ENCODE peak calls at places on chromosomes 11 and 22, in five cellular contexts. A, I, E, Y and R are unnamed samples.

GRCh38 chr11:118129475-118130196 is 23.0 kb downstream of the SCN4B start:
- DNase-seq in A (no peak), I (no peak), E (no peak), Y (no peak), R (no peak)

GRCh38 chr11:64619811-64620285 is 28.8 kb downstream of the SLC22A12 start:
- DNase-seq in A (peak), I (no peak), E (peak), Y (peak), R (no peak)

GRCh38 chr22:26860233-26860765 is 202.9 kb downstream of the MIAT start:
- DNase-seq in A (no peak), I (no peak), E (no peak), Y (no peak), R (no peak)

GRCh38 chr11:61080526-61080925 is 21.8 kb upstream of the CD5 start:
- DNase-seq in A (no peak), I (no peak), E (no peak), Y (no peak), R (no peak)

GRCh38 chr22:48758905-48759875 is 1068.5 kb downstream of the BRD1 start:
- DNase-seq in A (no peak), I (no peak), E (peak), Y (no peak), R (no peak)

GRCh38 chr11:71117311-71117710 is 135.1 kb downstream of the SHANK2 start:
- DNase-seq in A (no peak), I (no peak), E (no peak), Y (no peak), R (no peak)

GRCh38 chr11:107655607-107656006 is 56.2 kb downstream of the SLN start:
- DNase-seq in A (no peak), I (no peak), E (no peak), Y (no peak), R (no peak)

GRCh38 chr11:88886796-88887195 is 179.0 kb downstream of the GRM5 start:
- DNase-seq in A (no peak), I (no peak), E (no peak), Y (peak), R (peak)

GRCh38 chr22:22600862-22601261 is 41.8 kb upstream of the PRAME start:
- DNase-seq in A (no peak), I (no peak), E (no peak), Y (no peak), R (no peak)

GRCh38 chr11:82229346-82229745 is 504.3 kb downstream of the FAM181B start:
- DNase-seq in A (no peak), I (no peak), E (no peak), Y (no peak), R (no peak)

GRCh38 chr11:13885083-13885482 is 77.4 kb upstream of the SPON1 start:
- DNase-seq in A (no peak), I (no peak), E (no peak), Y (no peak), R (no peak)

GRCh38 chr11:113862430-113862829 is 12.9 kb downstream of the USP28 start:
- DNase-seq in A (no peak), I (no peak), E (no peak), Y (peak), R (no peak)

GRCh38 chr22:49297286-49297870 is 530.3 kb downstream of the BRD1 start:
- DNase-seq in A (peak), I (peak), E (peak), Y (no peak), R (no peak)

GRCh38 chr22:42562684-42563083 is 8.9 kb downstream of the SERHL2 start:
- DNase-seq in A (no peak), I (peak), E (no peak), Y (no peak), R (no peak)

GRCh38 chr11:2797741-2798361 is 87.7 kb downstream of the CDKN1C start:
- DNase-seq in A (no peak), I (peak), E (peak), Y (no peak), R (no peak)

GRCh38 chr11:8095831-8096522 is 15.0 kb downstream of the TUB start:
- DNase-seq in A (no peak), I (no peak), E (peak), Y (no peak), R (no peak)

GRCh38 chr22:38757464-38757757 is 1.6 kb upstream of the SUN2 start:
- DNase-seq in A (no peak), I (no peak), E (no peak), Y (no peak), R (no peak)

GRCh38 chr11:68266121-68266891 is 5.5 kb downstream of the C11orf24 start:
- DNase-seq in A (no peak), I (no peak), E (no peak), Y (no peak), R (no peak)

GRCh38 chr22:25876871-25877270 is 134.9 kb downstream of the MYO18B start:
- DNase-seq in A (no peak), I (no peak), E (no peak), Y (no peak), R (no peak)

GRCh38 chr11:17972987-17973386 is 39.9 kb downstream of the SERGEF start:
- DNase-seq in A (peak), I (peak), E (peak), Y (peak), R (peak)

GRCh38 chr22:26431151-26431995 is 2.3 kb downstream of the ASPHD2 start:
- DNase-seq in A (no peak), I (no peak), E (no peak), Y (no peak), R (no peak)

GRCh38 chr11:124798991-124799383 is 1.2 kb downstream of the MSANTD2 start:
- DNase-seq in A (no peak), I (no peak), E (no peak), Y (no peak), R (no peak)

GRCh38 chr22:50529416-50530279 is at the start of gene TYMP:
- DNase-seq in A (peak), I (no peak), E (no peak), Y (no peak), R (no peak)

GRCh38 chr11:8989411-8989810 is 14.4 kb downstream of the NRIP3 start:
- DNase-seq in A (no peak), I (no peak), E (no peak), Y (peak), R (no peak)

GRCh38 chr22:49724030-49724892 is 103.4 kb downstream of the BRD1 start:
- DNase-seq in A (no peak), I (peak), E (no peak), Y (no peak), R (no peak)

GRCh38 chr11:110173775-110174644 is 80.8 kb downstream of the ZC3H12C start:
- DNase-seq in A (peak), I (no peak), E (peak), Y (no peak), R (peak)

GRCh38 chr11:78224506-78224905 is 35.8 kb downstream of the USP35 start:
- DNase-seq in A (no peak), I (no peak), E (no peak), Y (no peak), R (no peak)